ENCODE peak calls at places on chromosomes 3 and 15, in four cellular contexts. E is brain microvascular endothelial cell, P is heart left ventricle, M is uterus. A is an unnamed sample.

GRCh38 chr15:77985931-77986480 is 91.5 kb downstream of the TBC1D2B start:
- DNase-seq in E (no peak), P (no peak), M (no peak), A (no peak)

GRCh38 chr3:127735767-127736693 is 63.3 kb downstream of the ABTB1 start:
- DNase-seq in E (peak; percentile 72), P (peak; percentile 42), M (no peak), A (peak; percentile 44)

GRCh38 chr3:167113466-167113865 is 266.6 kb downstream of the ZBBX start:
- DNase-seq in E (no peak), P (no peak), M (no peak), A (no peak)

GRCh38 chr15:33506781-33507180 is 196.0 kb downstream of the RYR3 start:
- DNase-seq in E (peak; percentile 2), P (no peak), M (no peak), A (peak; percentile 2)

GRCh38 chr3:111763968-111764367 is 95.1 kb upstream of the PHLDB2 start:
- DNase-seq in E (no peak), P (no peak), M (no peak), A (no peak)

GRCh38 chr3:42120866-42121265 is 29.7 kb downstream of the TRAK1 start:
- DNase-seq in E (no peak), P (no peak), M (no peak), A (no peak)

GRCh38 chr15:29665441-29665985 is 156.8 kb downstream of the TJP1 start:
- DNase-seq in E (no peak), P (no peak), M (no peak), A (no peak)

GRCh38 chr3:131163-131889 is 65.2 kb upstream of the CHL1 start:
- DNase-seq in E (no peak), P (peak; percentile 31), M (no peak), A (no peak)

GRCh38 chr3:159263750-159264561 is 462.1 kb downstream of the MFSD1 start:
- DNase-seq in E (peak; percentile 63), P (no peak), M (no peak), A (no peak)

GRCh38 chr3:9644245-9644644 is 5.1 kb upstream of the MTMR14 start:
- DNase-seq in E (no peak), P (no peak), M (no peak), A (no peak)

GRCh38 chr15:51536965-51537574 is 85.5 kb downstream of the DMXL2 start:
- DNase-seq in E (peak; percentile 5), P (no peak), M (no peak), A (no peak)

GRCh38 chr15:69852482-69853275 is 245.0 kb downstream of the TLE3 start:
- DNase-seq in E (peak; percentile 54), P (no peak), M (no peak), A (no peak)

GRCh38 chr15:74121858-74122257 is 8.5 kb upstream of the ISLR2 start:
- DNase-seq in E (no peak), P (no peak), M (no peak), A (no peak)
- H3K27ac ChIP-seq in E (no peak overlapping the region), P (no peak overlapping the region), M (no peak overlapping the region), A (no peak overlapping the region)

GRCh38 chr15:64149424-64150235 is 1.9 kb upstream of the SNX22 start:
- DNase-seq in E (no peak), P (no peak), M (no peak), A (no peak)
- TF ChIP-seq CTCF in E (peak; percentile 42), P (no peak), M (no peak), A (no peak)

DNA sequence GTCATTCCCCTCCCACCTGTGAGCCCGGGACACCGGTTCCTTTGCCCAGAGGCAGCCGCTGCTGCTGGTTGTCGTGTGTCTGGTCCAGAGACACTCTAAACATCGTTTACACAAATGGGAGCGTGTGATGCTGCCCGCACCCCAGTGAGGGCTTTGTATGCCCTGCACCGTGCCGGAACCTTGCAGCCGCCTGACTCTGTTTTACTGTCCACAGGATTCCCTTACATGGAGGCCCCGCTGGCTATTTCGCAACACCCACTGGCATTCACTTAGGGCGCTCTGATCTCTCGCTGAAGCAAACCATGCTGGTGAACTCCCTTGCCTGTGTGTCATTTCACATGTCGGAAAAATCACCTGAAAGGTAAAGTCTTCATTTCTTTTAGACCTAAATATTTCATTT is 100.8 kb upstream of the SLC6A6 start:
- DNase-seq in E (no peak), P (no peak), M (peak; percentile 67), A (no peak)
- H3K4me3 ChIP-seq in E (no peak overlapping the region), P (no peak overlapping the region), M (no peak overlapping the region), A (no peak overlapping the region)

GRCh38 chr3:143358793-143359491 is 239.4 kb downstream of the CHST2 start:
- DNase-seq in E (no peak), P (no peak), M (no peak), A (no peak)
- H3K27ac ChIP-seq in E (no peak overlapping the region), P (no peak overlapping the region), M (no peak overlapping the region), A (no peak overlapping the region)

GRCh38 chr3:122107171-122107570 is 52.0 kb downstream of the CD86 start:
- DNase-seq in E (no peak), P (no peak), M (no peak), A (no peak)

GRCh38 chr3:122111974-122112373 is 56.8 kb downstream of the CD86 start:
- DNase-seq in E (no peak), P (no peak), M (no peak), A (no peak)

GRCh38 chr3:122112754-122113153 is 57.6 kb downstream of the CD86 start:
- DNase-seq in E (no peak), P (no peak), M (no peak), A (no peak)
- TF ChIP-seq CTCF in E (no peak), P (no peak), M (no peak), A (no peak)

GRCh38 chr3:97691354-97691753 is 73.2 kb upstream of the ARL6 start:
- DNase-seq in E (no peak), P (no peak), M (no peak), A (no peak)
- H3K4me3 ChIP-seq in E (no peak overlapping the region), P (no peak overlapping the region), M (no peak overlapping the region), A (no peak overlapping the region)